ENCODE peak calls at places on chromosomes 16 and 17, in six cellular contexts. C is testis, J is left ventricle myocardium inferior, U is pancreas, D is heart right ventricle, P is prostate gland. L is an unnamed sample.

GRCh38 chr17:17605747-17606083 is 14.2 kb upstream of the PEMT start:
- DNase-seq in C (no peak), J (no peak), U (no peak), D (no peak), P (no peak), L (no peak)

GRCh38 chr16:87842209-87842869 is 27.0 kb downstream of the SLC7A5 start:
- DNase-seq in C (peak; percentile 64), J (no peak), U (no peak), D (no peak), P (no peak), L (no peak)

GRCh38 chr17:57670769-57671545 is 74.1 kb downstream of the CCDC182 start:
- DNase-seq in C (peak; percentile 7), J (no peak), U (no peak), D (no peak), P (no peak), L (no peak)

GRCh38 chr17:45785373-45786193 is 1.5 kb downstream of the CRHR1 start:
- DNase-seq in C (no peak), J (no peak), U (no peak), D (no peak), P (no peak), L (no peak)

GRCh38 chr17:79053251-79053925 is 21.2 kb upstream of the ENGASE start:
- DNase-seq in C (no peak), J (no peak), U (peak; percentile 3), D (no peak), P (no peak), L (no peak)

GRCh38 chr17:30091771-30092170 is 24.8 kb upstream of the NSRP1 start:
- DNase-seq in C (no peak), J (no peak), U (no peak), D (no peak), P (no peak), L (no peak)

GRCh38 chr17:45719335-45720071 is 64.6 kb upstream of the CRHR1 start:
- DNase-seq in C (no peak), J (no peak), U (no peak), D (no peak), P (peak; percentile 13), L (no peak)

GRCh38 chr17:43389022-43389947 is 9.5 kb upstream of the ARL4D start:
- DNase-seq in C (peak; percentile 88), J (peak; percentile 79), U (peak; percentile 81), D (peak; percentile 85), P (peak; percentile 80), L (peak; percentile 92)

GRCh38 chr16:17334096-17334495 is 136.7 kb downstream of the XYLT1 start:
- DNase-seq in C (no peak), J (no peak), U (no peak), D (no peak), P (no peak), L (no peak)

GRCh38 chr17:17841620-17842025 is 4.8 kb upstream of the SREBF1 start:
- DNase-seq in C (peak; percentile 84), J (peak; percentile 77), U (no peak), D (peak; percentile 78), P (peak; percentile 55), L (no peak)

GRCh38 chr17:71327376-71328059 is 793.3 kb upstream of the SOX9 start:
- DNase-seq in C (no peak), J (no peak), U (no peak), D (no peak), P (no peak), L (no peak)

GRCh38 chr16:87033541-87034300 is 283.5 kb downstream of the C16orf95 start:
- DNase-seq in C (no peak), J (peak; percentile 56), U (no peak), D (peak; percentile 53), P (no peak), L (no peak)

GRCh38 chr16:14302031-14302398 is 230.9 kb downstream of the MRTFB start:
- DNase-seq in C (peak; percentile 56), J (peak; percentile 66), U (peak; percentile 86), D (peak; percentile 45), P (no peak), L (peak; percentile 61)

GRCh38 chr17:2636169-2636930 is 42.9 kb downstream of the PAFAH1B1 start:
- DNase-seq in C (no peak), J (no peak), U (no peak), D (no peak), P (no peak), L (no peak)

GRCh38 chr17:1005361-1005946 is 8.5 kb downstream of the TIMM22 start:
- DNase-seq in C (peak; percentile 87), J (peak; percentile 74), U (peak; percentile 77), D (peak; percentile 65), P (peak; percentile 77), L (peak; percentile 51)

GRCh38 chr16:28927815-28928214 is 2.8 kb upstream of the RABEP2 start:
- DNase-seq in C (no peak), J (no peak), U (no peak), D (no peak), P (no peak), L (no peak)

GRCh38 chr16:88415381-88416323 is 32.9 kb downstream of the ZNF469 start:
- DNase-seq in C (no peak), J (no peak), U (no peak), D (no peak), P (no peak), L (no peak)

GRCh38 chr17:14303343-14304221 is 2.7 kb downstream of the HS3ST3B1 start:
- DNase-seq in C (no peak), J (no peak), U (no peak), D (no peak), P (no peak), L (no peak)

GRCh38 chr17:6548578-6549330 is 7.6 kb downstream of the PITPNM3 start:
- DNase-seq in C (no peak), J (no peak), U (no peak), D (peak; percentile 7), P (peak; percentile 39), L (no peak)

GRCh38 chr16:74521691-74522090 is 85.2 kb downstream of the GLG1 start:
- DNase-seq in C (no peak), J (no peak), U (no peak), D (peak; percentile 6), P (no peak), L (no peak)

GRCh38 chr17:45098869-45099616 is 33.3 kb downstream of the PLCD3 start:
- DNase-seq in C (peak; percentile 93), J (peak; percentile 86), U (peak; percentile 93), D (peak; percentile 87), P (peak; percentile 88), L (peak; percentile 91)

GRCh38 chr17:40551091-40551873 is 14.0 kb downstream of the CCR7 start:
- DNase-seq in C (peak; percentile 90), J (peak; percentile 67), U (no peak), D (peak; percentile 62), P (no peak), L (peak; percentile 71)

GRCh38 chr16:64311241-64311640 is 810.6 kb downstream of the CDH11 start:
- DNase-seq in C (no peak), J (no peak), U (no peak), D (no peak), P (no peak), L (no peak)

GRCh38 chr17:7444682-7445010 is 215 bp upstream of the CHRNB1 start:
- DNase-seq in C (no peak), J (no peak), U (no peak), D (no peak), P (no peak), L (no peak)

GRCh38 chr17:76811834-76812233 is 56.4 kb upstream of the MGAT5B start:
- DNase-seq in C (no peak), J (no peak), U (no peak), D (no peak), P (no peak), L (no peak)

GRCh38 chr17:46971647-46972300 is 7.3 kb downstream of the RPRML start:
- DNase-seq in C (no peak), J (no peak), U (no peak), D (no peak), P (no peak), L (no peak)

GRCh38 chr17:81331527-81332043 is 36.5 kb upstream of the SLC38A10 start:
- DNase-seq in C (no peak), J (no peak), U (no peak), D (no peak), P (no peak), L (peak; percentile 57)
- H3K4me3 ChIP-seq in C (no peak overlapping the region), J (no peak overlapping the region), U (no peak overlapping the region), D (no peak overlapping the region), P (no peak overlapping the region), L (no peak overlapping the region)

GRCh38 chr16:11685844-11686618 is 17.8 kb downstream of the SNN start:
- DNase-seq in C (no peak), J (no peak), U (no peak), D (no peak), P (no peak), L (no peak)
- H3K4me1 ChIP-seq in C (peaks cover 6% of the 10 kb centered on the region), J (peaks cover 77% of the 10 kb centered on the region), U (peaks cover 33% of the 10 kb centered on the region), D (peaks cover 73% of the 10 kb centered on the region), P (peaks cover 4% of the 10 kb centered on the region), L (peaks cover 24% of the 10 kb centered on the region)

GRCh38 chr17:28371245-28372202 is at the start of gene SARM1:
- DNase-seq in C (peak; percentile 86), J (peak; percentile 89), U (peak; percentile 81), D (peak; percentile 92), P (peak; percentile 40), L (peak; percentile 81)

GRCh38 chr17:28372203-28372944 is 880 bp downstream of the SARM1 start:
- DNase-seq in C (no peak), J (peak; percentile 38), U (no peak), D (no peak), P (no peak), L (no peak)

GRCh38 chr17:28370744-28371103 is 617 bp upstream of the VTN start:
- DNase-seq in C (no peak), J (no peak), U (no peak), D (no peak), P (no peak), L (no peak)

GRCh38 chr17:28370035-28370743 is at the start of gene VTN:
- DNase-seq in C (peak; percentile 59), J (peak; percentile 46), U (peak; percentile 72), D (peak; percentile 63), P (no peak), L (no peak)

DNA sequence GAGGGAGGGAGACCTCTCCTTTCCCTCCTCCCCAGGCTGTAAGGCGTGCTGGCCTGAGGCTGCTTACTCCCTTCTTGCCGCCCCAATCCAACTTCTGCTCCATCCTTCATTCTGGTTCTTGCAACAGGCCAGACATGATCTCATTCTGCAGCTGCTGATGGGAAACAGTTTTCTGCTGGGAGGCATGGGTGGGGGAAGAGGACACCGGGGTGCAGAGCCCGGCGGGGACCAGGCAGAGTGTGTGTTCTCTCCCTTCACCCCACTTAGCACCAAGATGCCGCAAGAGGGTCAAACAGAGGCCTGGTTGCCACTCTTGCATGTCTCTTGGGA is 1.4 kb downstream of the SARM1 start:
- DNase-seq in C (no peak), J (no peak), U (no peak), D (no peak), P (no peak), L (no peak)
- H3K4me3 ChIP-seq in C (no peak overlapping the region), J (peak overlapping the region; percentile 76), U (no peak overlapping the region), D (peak overlapping the region; percentile 74), P (no peak overlapping the region), L (no peak overlapping the region)

GRCh38 chr17:51054748-51055147 is 65.9 kb downstream of the SPAG9 start:
- DNase-seq in C (no peak), J (no peak), U (no peak), D (no peak), P (no peak), L (no peak)

GRCh38 chr17:51050291-51051033 is 70.2 kb downstream of the SPAG9 start:
- DNase-seq in C (no peak), J (no peak), U (no peak), D (no peak), P (no peak), L (no peak)

GRCh38 chr17:51057534-51057933 is 63.1 kb downstream of the SPAG9 start:
- DNase-seq in C (no peak), J (no peak), U (no peak), D (no peak), P (no peak), L (no peak)

GRCh38 chr17:51056813-51057510 is 63.7 kb downstream of the SPAG9 start:
- DNase-seq in C (peak; percentile 50), J (no peak), U (no peak), D (peak; percentile 51), P (peak; percentile 33), L (no peak)

GRCh38 chr17:51052235-51052634 is 68.4 kb downstream of the SPAG9 start:
- DNase-seq in C (no peak), J (no peak), U (no peak), D (no peak), P (no peak), L (no peak)
- H3K4me1 ChIP-seq in C (peaks cover 8% of the 10 kb centered on the region), J (peaks cover 38% of the 10 kb centered on the region), U (peaks cover 26% of the 10 kb centered on the region), D (peaks cover 36% of the 10 kb centered on the region), P (no peaks in the 10 kb centered on the region), L (no peaks in the 10 kb centered on the region)

L was measured in mucosa of descending colon.